ENCODE peak calls at places on chromosomes 1 and 21, in four cellular contexts. One of them, this sample, is unnamed.
A peak's percentile ranks its signal among the peaks of the same experiment; 100 is the strongest.

GRCh38 chr1:233439721-233440120 is 112.2 kb downstream of the MAP3K21 start:
- DNase-seq in K562: no peak
- DNase-seq in right lobe of liver: no peak
- DNase-seq in lower leg skin: no peak
- DNase-seq in this sample: no peak

GRCh38 chr1:192768463-192768862 is 40.4 kb upstream of the RGS2 start:
- DNase-seq in right lobe of liver: no peak
- DNase-seq in K562: no peak
- DNase-seq in lower leg skin: no peak
- DNase-seq in this sample: no peak

GRCh38 chr1:92194516-92194915 is 23.2 kb upstream of the C1orf146 start:
- DNase-seq in right lobe of liver: no peak
- DNase-seq in K562: no peak
- DNase-seq in lower leg skin: no peak
- DNase-seq in this sample: no peak

GRCh38 chr1:116128669-116129068 is 17.5 kb downstream of the MAB21L3 start:
- DNase-seq in K562: no peak
- DNase-seq in lower leg skin: no peak
- DNase-seq in right lobe of liver: no peak
- DNase-seq in this sample: no peak

GRCh38 chr1:154431586-154432373 is 26.6 kb downstream of the IL6R start:
- DNase-seq in K562: peak; percentile 57
- DNase-seq in right lobe of liver: no peak
- DNase-seq in lower leg skin: peak; percentile 92
- DNase-seq in this sample: peak; percentile 69

GRCh38 chr1:179938752-179939151 is 15.9 kb upstream of the CEP350 start:
- DNase-seq in right lobe of liver: no peak
- DNase-seq in K562: no peak
- DNase-seq in lower leg skin: no peak
- DNase-seq in this sample: no peak

GRCh38 chr1:41731631-41732030 is 187.1 kb downstream of the HIVEP3 start:
- DNase-seq in lower leg skin: no peak
- DNase-seq in right lobe of liver: no peak
- DNase-seq in K562: no peak
- DNase-seq in this sample: no peak

GRCh38 chr1:221880182-221880581 is 138.3 kb upstream of the DUSP10 start:
- DNase-seq in right lobe of liver: no peak
- DNase-seq in lower leg skin: no peak
- DNase-seq in K562: no peak
- DNase-seq in this sample: no peak

GRCh38 chr1:197222025-197222685 is 45.9 kb upstream of the CRB1 start:
- DNase-seq in K562: no peak
- DNase-seq in lower leg skin: no peak
- DNase-seq in right lobe of liver: no peak
- DNase-seq in this sample: no peak

GRCh38 chr1:97820470-97821188 is 100.2 kb downstream of the DPYD start:
- DNase-seq in lower leg skin: no peak
- DNase-seq in right lobe of liver: no peak
- DNase-seq in K562: no peak
- DNase-seq in this sample: peak; percentile 34

GRCh38 chr1:212218065-212218464 is 67.1 kb upstream of the PPP2R5A start:
- DNase-seq in right lobe of liver: no peak
- DNase-seq in lower leg skin: no peak
- DNase-seq in K562: no peak
- DNase-seq in this sample: no peak

GRCh38 chr1:2791027-2791760 is 10.3 kb downstream of the TTC34 start:
- DNase-seq in lower leg skin: no peak
- DNase-seq in K562: no peak
- DNase-seq in right lobe of liver: no peak
- DNase-seq in this sample: no peak

GRCh38 chr1:57131701-57132394 is 166.0 kb upstream of the C8B start:
- DNase-seq in K562: no peak
- DNase-seq in lower leg skin: no peak
- DNase-seq in right lobe of liver: no peak
- DNase-seq in this sample: no peak

DNA sequence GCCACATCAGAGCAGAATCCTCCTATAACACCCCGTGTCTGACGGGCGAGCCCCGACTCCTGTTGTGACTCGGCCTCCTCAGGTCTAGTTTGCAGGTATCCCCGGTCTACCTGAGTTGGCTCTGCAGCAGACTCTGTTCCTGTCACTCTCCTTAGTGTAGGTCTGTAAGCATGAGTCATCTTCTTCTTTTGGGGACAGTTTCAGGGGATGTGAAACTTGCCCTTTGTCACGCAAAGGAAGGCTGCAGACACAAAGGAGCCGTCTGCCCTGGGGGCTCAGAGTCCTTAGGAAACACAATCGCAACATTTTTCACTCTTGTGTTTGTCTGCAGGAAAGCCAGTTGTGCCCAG is 183.2 kb downstream of the RUNX1 start:
- DNase-seq in right lobe of liver: no peak
- DNase-seq in lower leg skin: no peak
- DNase-seq in K562: no peak
- DNase-seq in this sample: no peak
- TF ChIP-seq POLR2A in right lobe of liver: no peak
- TF ChIP-seq POLR2A in lower leg skin: no peak
- TF ChIP-seq POLR2A in K562: no peak
- TF ChIP-seq POLR2A in this sample: no peak

DNA sequence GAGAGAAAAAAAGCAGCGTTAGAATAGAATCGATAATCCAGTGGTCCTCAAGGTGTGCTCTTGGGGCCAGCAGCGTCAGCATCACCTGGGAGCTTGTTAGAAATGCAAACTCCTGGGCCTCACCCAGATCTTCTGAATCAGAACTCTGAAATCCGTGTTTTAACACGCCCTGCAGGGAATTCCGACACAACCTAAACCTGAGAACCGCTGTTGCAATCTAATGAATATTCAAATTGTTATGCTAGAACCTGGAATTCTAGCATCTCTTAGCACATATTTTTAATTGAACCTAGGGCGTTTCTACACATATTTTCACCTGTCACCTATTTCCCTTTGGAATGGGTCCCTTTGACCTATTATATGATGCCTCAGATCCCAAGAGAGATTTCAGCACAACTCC is 175.7 kb downstream of the PSMG1 start:
- DNase-seq in lower leg skin: no peak
- DNase-seq in K562: no peak
- DNase-seq in right lobe of liver: no peak
- DNase-seq in this sample: no peak
- TF ChIP-seq POLR2A in lower leg skin: no peak
- TF ChIP-seq POLR2A in K562: no peak
- TF ChIP-seq POLR2A in right lobe of liver: no peak
- TF ChIP-seq POLR2A in this sample: no peak

GRCh38 chr1:13699936-13700520 is at the start of gene PRDM2:
- DNase-seq in right lobe of liver: peak; percentile 52
- DNase-seq in lower leg skin: peak; percentile 87
- DNase-seq in K562: peak; percentile 17
- DNase-seq in this sample: peak; percentile 77
- TF ChIP-seq POLR2A in right lobe of liver: no peak
- TF ChIP-seq POLR2A in lower leg skin: no peak
- TF ChIP-seq POLR2A in K562: no peak
- TF ChIP-seq POLR2A in this sample: peak; percentile 43

DNA sequence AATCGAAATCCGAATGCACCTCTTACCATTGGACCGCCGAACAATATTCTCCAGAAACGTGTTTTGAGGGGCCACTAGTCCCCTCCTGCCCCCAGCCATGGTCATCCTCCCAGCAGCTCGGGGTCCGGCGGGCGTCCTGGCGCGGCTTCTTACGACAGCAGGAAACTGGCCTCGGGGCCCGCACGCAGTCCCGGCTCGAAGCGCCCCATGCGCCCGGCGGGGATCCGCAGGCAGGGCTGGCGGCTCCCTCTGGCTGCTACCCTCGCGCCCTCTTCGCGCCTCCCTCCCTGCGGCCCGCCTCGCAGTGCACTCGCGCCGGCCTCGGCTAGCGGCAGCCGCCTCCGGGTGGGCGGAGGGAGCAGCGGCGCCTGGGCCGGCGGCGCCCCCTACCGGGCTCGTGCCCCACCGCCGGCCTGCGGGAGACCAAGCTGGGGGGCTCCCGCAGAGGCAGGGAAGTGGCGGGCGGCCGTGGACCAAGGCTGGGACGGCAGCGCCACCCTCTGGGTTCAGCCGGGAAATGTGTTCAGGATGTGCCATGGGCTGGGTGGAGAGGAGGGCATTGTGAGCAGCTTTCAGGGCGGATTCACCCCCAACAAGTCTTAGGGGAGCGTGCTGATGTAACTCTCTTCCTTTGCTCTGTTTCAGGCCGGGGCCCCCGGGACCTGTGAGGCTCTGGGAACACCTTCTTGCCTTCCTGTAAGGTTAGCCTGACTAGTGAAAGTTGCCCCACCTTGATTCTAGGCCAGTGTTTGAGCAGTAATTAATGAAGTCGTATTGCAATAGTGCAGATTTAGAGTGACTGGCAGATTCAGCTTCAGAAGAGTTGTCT is at the start of gene KCNH1:
- DNase-seq in lower leg skin: peak; percentile 89
- DNase-seq in right lobe of liver: peak; percentile 65
- DNase-seq in K562: peak; percentile 91
- DNase-seq in this sample: peak; percentile 81
- TF ChIP-seq POLR2A in lower leg skin: no peak
- TF ChIP-seq POLR2A in right lobe of liver: no peak
- TF ChIP-seq POLR2A in K562: no peak
- TF ChIP-seq POLR2A in this sample: no peak

GRCh38 chr1:54273837-54274192 is 73.8 kb downstream of the MRPL37 start:
- DNase-seq in K562: peak; percentile 96
- DNase-seq in right lobe of liver: no peak
- DNase-seq in lower leg skin: peak; percentile 91
- DNase-seq in this sample: peak; percentile 66

GRCh38 chr1:54272134-54272533 is 72.2 kb downstream of the MRPL37 start:
- DNase-seq in lower leg skin: no peak
- DNase-seq in K562: no peak
- DNase-seq in right lobe of liver: peak; percentile 77
- DNase-seq in this sample: no peak

GRCh38 chr1:54271341-54271740 is 71.4 kb downstream of the MRPL37 start:
- DNase-seq in K562: no peak
- DNase-seq in right lobe of liver: peak; percentile 55
- DNase-seq in lower leg skin: no peak
- DNase-seq in this sample: no peak

GRCh38 chr1:54273092-54273836 is 73.3 kb downstream of the MRPL37 start:
- DNase-seq in lower leg skin: peak; percentile 92
- DNase-seq in K562: peak; percentile 88
- DNase-seq in right lobe of liver: peak; percentile 97
- DNase-seq in this sample: no peak

DNA sequence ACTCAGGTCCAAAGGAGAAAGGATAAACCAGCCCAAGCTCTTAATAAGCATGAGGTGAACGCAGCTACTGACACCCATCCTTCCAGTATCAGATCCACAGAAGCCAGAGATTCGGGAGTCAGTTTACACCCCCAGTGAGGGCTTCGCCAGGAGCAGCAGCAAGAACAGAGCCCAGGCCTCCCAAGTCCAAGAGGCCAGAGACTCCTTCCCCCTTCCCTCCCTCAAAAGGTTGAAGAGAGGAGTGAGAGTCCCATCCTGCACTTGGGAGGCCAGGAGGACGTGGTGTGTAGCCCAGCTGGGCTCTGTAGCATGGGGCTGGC is 72.8 kb downstream of the MRPL37 start:
- DNase-seq in lower leg skin: no peak
- DNase-seq in K562: no peak
- DNase-seq in right lobe of liver: no peak
- DNase-seq in this sample: no peak
- TF ChIP-seq POLR2A in lower leg skin: no peak
- TF ChIP-seq POLR2A in K562: no peak
- TF ChIP-seq POLR2A in right lobe of liver: no peak
- TF ChIP-seq POLR2A in this sample: no peak

GRCh38 chr21:29121759-29122158 is 8.7 kb upstream of the MAP3K7CL start:
- DNase-seq in K562: no peak
- DNase-seq in lower leg skin: no peak
- DNase-seq in right lobe of liver: no peak
- DNase-seq in this sample: no peak
- TF ChIP-seq POLR2A in K562: no peak
- TF ChIP-seq POLR2A in lower leg skin: no peak
- TF ChIP-seq POLR2A in right lobe of liver: no peak
- TF ChIP-seq POLR2A in this sample: no peak

GRCh38 chr1:159009704-159010361 is at the start of gene IFI16:
- DNase-seq in K562: peak; percentile 51
- DNase-seq in lower leg skin: no peak
- DNase-seq in right lobe of liver: no peak
- DNase-seq in this sample: peak; percentile 11
- TF ChIP-seq POLR2A in K562: no peak
- TF ChIP-seq POLR2A in lower leg skin: no peak
- TF ChIP-seq POLR2A in right lobe of liver: peak; percentile 64
- TF ChIP-seq POLR2A in this sample: no peak

GRCh38 chr1:9685833-9686232 is 34.3 kb downstream of the PIK3CD start:
- DNase-seq in right lobe of liver: no peak
- DNase-seq in K562: no peak
- DNase-seq in lower leg skin: no peak
- DNase-seq in this sample: no peak

GRCh38 chr1:9688599-9688998 is 37.1 kb downstream of the PIK3CD start:
- DNase-seq in right lobe of liver: no peak
- DNase-seq in K562: no peak
- DNase-seq in lower leg skin: no peak
- DNase-seq in this sample: no peak

GRCh38 chr1:9689011-9689706 is 37.6 kb downstream of the PIK3CD start:
- DNase-seq in lower leg skin: peak; percentile 96
- DNase-seq in K562: peak; percentile 89
- DNase-seq in right lobe of liver: peak; percentile 87
- DNase-seq in this sample: peak; percentile 74

GRCh38 chr1:9687876-9688582 is 36.5 kb downstream of the PIK3CD start:
- DNase-seq in K562: peak; percentile 53
- DNase-seq in lower leg skin: no peak
- DNase-seq in right lobe of liver: no peak
- DNase-seq in this sample: no peak

GRCh38 chr1:9687120-9687875 is 35.8 kb downstream of the PIK3CD start:
- DNase-seq in K562: peak; percentile 81
- DNase-seq in lower leg skin: peak; percentile 87
- DNase-seq in right lobe of liver: no peak
- DNase-seq in this sample: peak; percentile 27
- TF ChIP-seq POLR2A in K562: peak; percentile 76
- TF ChIP-seq POLR2A in lower leg skin: no peak
- TF ChIP-seq POLR2A in right lobe of liver: no peak
- TF ChIP-seq POLR2A in this sample: no peak

GRCh38 chr1:226943927-226944326 is 3.8 kb downstream of the COQ8A start:
- DNase-seq in K562: no peak
- DNase-seq in lower leg skin: no peak
- DNase-seq in right lobe of liver: no peak
- DNase-seq in this sample: no peak

GRCh38 chr1:226946285-226946684 is 6.2 kb downstream of the COQ8A start:
- DNase-seq in lower leg skin: peak; percentile 85
- DNase-seq in right lobe of liver: no peak
- DNase-seq in K562: no peak
- DNase-seq in this sample: no peak

GRCh38 chr1:226945858-226946245 is 5.8 kb downstream of the COQ8A start:
- DNase-seq in lower leg skin: peak; percentile 78
- DNase-seq in K562: no peak
- DNase-seq in right lobe of liver: no peak
- DNase-seq in this sample: no peak

GRCh38 chr1:226946841-226947240 is 6.7 kb downstream of the COQ8A start:
- DNase-seq in lower leg skin: peak; percentile 3
- DNase-seq in K562: no peak
- DNase-seq in right lobe of liver: no peak
- DNase-seq in this sample: no peak

GRCh38 chr1:226945106-226945857 is 5.2 kb downstream of the COQ8A start:
- DNase-seq in lower leg skin: peak; percentile 84
- DNase-seq in right lobe of liver: peak; percentile 91
- DNase-seq in K562: peak; percentile 30
- DNase-seq in this sample: no peak
- TF ChIP-seq POLR2A in lower leg skin: no peak
- TF ChIP-seq POLR2A in right lobe of liver: no peak
- TF ChIP-seq POLR2A in K562: no peak
- TF ChIP-seq POLR2A in this sample: no peak